ENCODE peak calls at places on chromosomes 5 and 9, in nine cellular contexts. One of them, this sample, is unnamed.
A peak's percentile ranks its signal among the peaks of the same experiment; 100 is the strongest.

GRCh38 chr9:133609311-133610098 is at the start of gene FAM163B:
- DNase-seq in SJSA1: no peak
- DNase-seq in M059J: no peak
- DNase-seq in stimulated activated CD4-positive, alpha-beta T cell treated with anti-CD3 and anti-CD28 coated beads, Interleukin-4, amount 100 ng/mL, for 4 hours: peak; percentile 42
- DNase-seq in COR-L47: no peak
- DNase-seq in amygdala: no peak
- DNase-seq in NCI-H1092 treated with DMSO at 0.1 percent for 48 hours: peak; percentile 32
- DNase-seq in NCI-H345: no peak
- DNase-seq in activated CD4-positive, alpha-beta T cell treated with anti-CD3 and anti-CD28 coated beads for 48 hours: peak; percentile 53
- DNase-seq in this sample: no peak

GRCh38 chr9:97299809-97300414 is 7.5 kb upstream of the CCDC180 start:
- DNase-seq in stimulated activated CD4-positive, alpha-beta T cell treated with anti-CD3 and anti-CD28 coated beads, Interleukin-4, amount 100 ng/mL, for 4 hours: no peak
- DNase-seq in M059J: no peak
- DNase-seq in NCI-H345: no peak
- DNase-seq in COR-L47: no peak
- DNase-seq in NCI-H1092 treated with DMSO at 0.1 percent for 48 hours: no peak
- DNase-seq in SJSA1: no peak
- DNase-seq in amygdala: no peak
- DNase-seq in activated CD4-positive, alpha-beta T cell treated with anti-CD3 and anti-CD28 coated beads for 48 hours: no peak
- DNase-seq in this sample: no peak

GRCh38 chr5:129400395-129400983 is 59.6 kb upstream of the ADAMTS19 start:
- DNase-seq in SJSA1: no peak
- DNase-seq in NCI-H1092 treated with DMSO at 0.1 percent for 48 hours: no peak
- DNase-seq in amygdala: no peak
- DNase-seq in COR-L47: no peak
- DNase-seq in M059J: no peak
- DNase-seq in activated CD4-positive, alpha-beta T cell treated with anti-CD3 and anti-CD28 coated beads for 48 hours: no peak
- DNase-seq in stimulated activated CD4-positive, alpha-beta T cell treated with anti-CD3 and anti-CD28 coated beads, Interleukin-4, amount 100 ng/mL, for 4 hours: no peak
- DNase-seq in NCI-H345: no peak
- DNase-seq in this sample: peak; percentile 22

GRCh38 chr5:9928266-9928750 is 298.2 kb upstream of the TAS2R1 start:
- DNase-seq in NCI-H1092 treated with DMSO at 0.1 percent for 48 hours: no peak
- DNase-seq in SJSA1: no peak
- DNase-seq in stimulated activated CD4-positive, alpha-beta T cell treated with anti-CD3 and anti-CD28 coated beads, Interleukin-4, amount 100 ng/mL, for 4 hours: no peak
- DNase-seq in NCI-H345: no peak
- DNase-seq in COR-L47: no peak
- DNase-seq in amygdala: no peak
- DNase-seq in activated CD4-positive, alpha-beta T cell treated with anti-CD3 and anti-CD28 coated beads for 48 hours: no peak
- DNase-seq in M059J: no peak
- DNase-seq in this sample: no peak

GRCh38 chr9:135692410-135692809 is 6.9 kb downstream of the SOHLH1 start:
- DNase-seq in COR-L47: no peak
- DNase-seq in stimulated activated CD4-positive, alpha-beta T cell treated with anti-CD3 and anti-CD28 coated beads, Interleukin-4, amount 100 ng/mL, for 4 hours: no peak
- DNase-seq in NCI-H345: no peak
- DNase-seq in M059J: no peak
- DNase-seq in activated CD4-positive, alpha-beta T cell treated with anti-CD3 and anti-CD28 coated beads for 48 hours: no peak
- DNase-seq in NCI-H1092 treated with DMSO at 0.1 percent for 48 hours: no peak
- DNase-seq in amygdala: no peak
- DNase-seq in SJSA1: no peak
- DNase-seq in this sample: no peak

GRCh38 chr5:56422060-56422762 is 189.1 kb upstream of the ANKRD55 start:
- DNase-seq in NCI-H345: no peak
- DNase-seq in NCI-H1092 treated with DMSO at 0.1 percent for 48 hours: no peak
- DNase-seq in COR-L47: no peak
- DNase-seq in SJSA1: no peak
- DNase-seq in amygdala: no peak
- DNase-seq in activated CD4-positive, alpha-beta T cell treated with anti-CD3 and anti-CD28 coated beads for 48 hours: no peak
- DNase-seq in stimulated activated CD4-positive, alpha-beta T cell treated with anti-CD3 and anti-CD28 coated beads, Interleukin-4, amount 100 ng/mL, for 4 hours: no peak
- DNase-seq in M059J: no peak
- DNase-seq in this sample: no peak

GRCh38 chr9:72575673-72576072 is 54.3 kb downstream of the TMC1 start:
- DNase-seq in SJSA1: no peak
- DNase-seq in COR-L47: no peak
- DNase-seq in activated CD4-positive, alpha-beta T cell treated with anti-CD3 and anti-CD28 coated beads for 48 hours: no peak
- DNase-seq in amygdala: no peak
- DNase-seq in M059J: no peak
- DNase-seq in NCI-H345: no peak
- DNase-seq in stimulated activated CD4-positive, alpha-beta T cell treated with anti-CD3 and anti-CD28 coated beads, Interleukin-4, amount 100 ng/mL, for 4 hours: no peak
- DNase-seq in NCI-H1092 treated with DMSO at 0.1 percent for 48 hours: no peak
- DNase-seq in this sample: no peak

GRCh38 chr5:75753182-75753581 is 35.9 kb upstream of the POC5 start:
- DNase-seq in COR-L47: no peak
- DNase-seq in M059J: no peak
- DNase-seq in NCI-H345: no peak
- DNase-seq in activated CD4-positive, alpha-beta T cell treated with anti-CD3 and anti-CD28 coated beads for 48 hours: no peak
- DNase-seq in stimulated activated CD4-positive, alpha-beta T cell treated with anti-CD3 and anti-CD28 coated beads, Interleukin-4, amount 100 ng/mL, for 4 hours: no peak
- DNase-seq in NCI-H1092 treated with DMSO at 0.1 percent for 48 hours: no peak
- DNase-seq in SJSA1: no peak
- DNase-seq in amygdala: no peak
- DNase-seq in this sample: no peak

GRCh38 chr5:161064297-161064696 is 212.3 kb upstream of the ATP10B start:
- DNase-seq in amygdala: no peak
- DNase-seq in NCI-H345: no peak
- DNase-seq in COR-L47: no peak
- DNase-seq in SJSA1: no peak
- DNase-seq in M059J: no peak
- DNase-seq in activated CD4-positive, alpha-beta T cell treated with anti-CD3 and anti-CD28 coated beads for 48 hours: no peak
- DNase-seq in NCI-H1092 treated with DMSO at 0.1 percent for 48 hours: no peak
- DNase-seq in stimulated activated CD4-positive, alpha-beta T cell treated with anti-CD3 and anti-CD28 coated beads, Interleukin-4, amount 100 ng/mL, for 4 hours: no peak
- DNase-seq in this sample: no peak

GRCh38 chr5:160173-160510 is 31.2 kb upstream of the LRRC14B start:
- DNase-seq in stimulated activated CD4-positive, alpha-beta T cell treated with anti-CD3 and anti-CD28 coated beads, Interleukin-4, amount 100 ng/mL, for 4 hours: no peak
- DNase-seq in NCI-H345: no peak
- DNase-seq in NCI-H1092 treated with DMSO at 0.1 percent for 48 hours: no peak
- DNase-seq in activated CD4-positive, alpha-beta T cell treated with anti-CD3 and anti-CD28 coated beads for 48 hours: no peak
- DNase-seq in M059J: peak; percentile 56
- DNase-seq in COR-L47: no peak
- DNase-seq in SJSA1: peak; percentile 48
- DNase-seq in amygdala: no peak
- DNase-seq in this sample: no peak

GRCh38 chr5:72121753-72122445 is 14.6 kb downstream of the MAP1B start:
- DNase-seq in SJSA1: no peak
- DNase-seq in amygdala: no peak
- DNase-seq in COR-L47: no peak
- DNase-seq in activated CD4-positive, alpha-beta T cell treated with anti-CD3 and anti-CD28 coated beads for 48 hours: no peak
- DNase-seq in NCI-H1092 treated with DMSO at 0.1 percent for 48 hours: no peak
- DNase-seq in stimulated activated CD4-positive, alpha-beta T cell treated with anti-CD3 and anti-CD28 coated beads, Interleukin-4, amount 100 ng/mL, for 4 hours: no peak
- DNase-seq in M059J: no peak
- DNase-seq in NCI-H345: peak; percentile 60
- DNase-seq in this sample: no peak

GRCh38 chr9:127131871-127132270 is 9.4 kb upstream of the ANGPTL2 start:
- DNase-seq in amygdala: no peak
- DNase-seq in NCI-H345: no peak
- DNase-seq in M059J: peak; percentile 85
- DNase-seq in activated CD4-positive, alpha-beta T cell treated with anti-CD3 and anti-CD28 coated beads for 48 hours: no peak
- DNase-seq in COR-L47: no peak
- DNase-seq in SJSA1: peak; percentile 50
- DNase-seq in stimulated activated CD4-positive, alpha-beta T cell treated with anti-CD3 and anti-CD28 coated beads, Interleukin-4, amount 100 ng/mL, for 4 hours: no peak
- DNase-seq in NCI-H1092 treated with DMSO at 0.1 percent for 48 hours: no peak
- DNase-seq in this sample: no peak

This sample was measured in NCI-H446 treated with DMSO at 0.1 percent for 48 hours.